ENCODE peak calls at places on chromosomes 3 and 15, in ten cellular contexts. A is fibroblast of lung; T is HTR-8/SVneo; G is activated naive CD4-positive, alpha-beta T cell; S is AG04450; O is A172; Q is iris pigment epithelial cell; C is mucosa of gallbladder; X is fibroblast of the conjunctiva; L is T-helper 2 cell treated with Interferon-gamma antibody and Interleukin-4, amounts not matched to agents 5 μg/mL and 100 μg/mL, for 36 hours. P is an unnamed sample.

GRCh38 chr3:14214764-14215163 is 36.1 kb downstream of the LSM3 start:
- DNase-seq in Q (no peak), S (no peak), T (no peak), A (no peak), O (no peak), L (no peak), X (no peak), C (no peak), G (no peak), P (no peak)

GRCh38 chr15:43903864-43904290 is 77.1 kb downstream of the WDR76 start:
- DNase-seq in O (peak), X (peak), C (peak), A (peak), T (peak), L (peak), S (peak), Q (peak), G (peak), P (no peak)

GRCh38 chr3:12316253-12316652 is 27.4 kb downstream of the PPARG start:
- DNase-seq in L (no peak), G (no peak), O (no peak), A (no peak), Q (no peak), T (no peak), S (no peak), C (no peak), X (no peak), P (no peak)

GRCh38 chr3:4985330-4986174 is 6.3 kb downstream of the BHLHE40 start:
- DNase-seq in S (no peak), A (no peak), O (peak), Q (peak), C (no peak), T (no peak), X (no peak), L (no peak), G (no peak), P (no peak)

GRCh38 chr3:64685331-64685799 is 2.4 kb downstream of the ADAMTS9 start:
- DNase-seq in Q (no peak), L (no peak), A (peak), X (no peak), G (no peak), O (no peak), T (no peak), C (peak), S (no peak), P (no peak)

GRCh38 chr3:54717506-54717905 is 210.4 kb downstream of the LRTM1 start:
- DNase-seq in O (no peak), C (no peak), A (no peak), G (no peak), S (no peak), L (no peak), Q (no peak), T (no peak), X (no peak), P (no peak)

GRCh38 chr3:183159319-183159718 is 3.2 kb downstream of the LAMP3 start:
- DNase-seq in X (no peak), G (no peak), C (no peak), S (no peak), A (no peak), T (no peak), L (no peak), Q (no peak), O (no peak), P (no peak)

GRCh38 chr3:149970716-149971402 is at the start of gene PFN2:
- DNase-seq in L (peak), O (peak), S (peak), X (peak), A (peak), C (peak), G (peak), Q (peak), T (peak), P (peak)

GRCh38 chr3:157393076-157393475 is 43.6 kb upstream of the PTX3 start:
- DNase-seq in L (no peak), X (no peak), C (no peak), T (no peak), G (no peak), Q (peak), S (no peak), A (no peak), O (peak), P (no peak)

GRCh38 chr3:125151437-125151806 is 61.1 kb downstream of the SLC12A8 start:
- DNase-seq in G (no peak), L (no peak), Q (no peak), O (no peak), A (no peak), X (no peak), S (no peak), C (no peak), T (no peak), P (no peak)

GRCh38 chr15:68565701-68566100 is 13.1 kb upstream of the CORO2B start:
- DNase-seq in L (no peak), S (no peak), T (no peak), Q (no peak), C (no peak), X (no peak), A (no peak), G (no peak), O (no peak), P (no peak)

GRCh38 chr3:145125307-145125706 is 1035.7 kb downstream of the PLOD2 start:
- DNase-seq in O (peak), T (no peak), L (no peak), Q (peak), C (no peak), S (no peak), G (no peak), X (no peak), A (no peak), P (peak)